ENCODE peak calls at places on chromosomes 12 and 14, in four cellular contexts. Z, W, O and N are unnamed samples.

GRCh38 chr14:59277659-59278058 is 89.2 kb downstream of the DAAM1 start:
- DNase-seq in Z (no peak), W (no peak), O (no peak), N (no peak)

GRCh38 chr14:85234626-85235025 is 295.3 kb upstream of the FLRT2 start:
- DNase-seq in Z (no peak), W (no peak), O (no peak), N (no peak)

GRCh38 chr14:35244542-35244941 is 47.6 kb upstream of the PSMA6 start:
- DNase-seq in Z (no peak), W (no peak), O (no peak), N (no peak)

GRCh38 chr14:101083564-101084435 is 180.3 kb upstream of the RTL1 start:
- DNase-seq in Z (no peak), W (no peak), O (no peak), N (peak)

GRCh38 chr14:72643317-72643801 is 250.5 kb downstream of the DPF3 start:
- DNase-seq in Z (no peak), W (peak), O (no peak), N (no peak)

GRCh38 chr12:121279507-121279915 is 17.0 kb downstream of the CAMKK2 start:
- DNase-seq in Z (no peak), W (no peak), O (no peak), N (no peak)

GRCh38 chr14:21104448-21105060 is 3.7 kb downstream of the TMEM253 start:
- DNase-seq in Z (peak), W (peak), O (peak), N (peak)

GRCh38 chr12:126545411-126545810 is 1480.2 kb downstream of the AACS start:
- DNase-seq in Z (no peak), W (no peak), O (no peak), N (no peak)

GRCh38 chr14:77663289-77663688 is 44.5 kb downstream of the ALKBH1 start:
- DNase-seq in Z (no peak), W (no peak), O (no peak), N (no peak)

GRCh38 chr14:103132381-103133212 is 9.3 kb downstream of the TNFAIP2 start:
- DNase-seq in Z (no peak), W (no peak), O (no peak), N (no peak)

GRCh38 chr12:11771895-11772502 is 122.5 kb downstream of the ETV6 start:
- DNase-seq in Z (no peak), W (no peak), O (no peak), N (no peak)

GRCh38 chr14:106051790-106052189 is 525.4 kb downstream of the TMEM121 start:
- DNase-seq in Z (no peak), W (no peak), O (no peak), N (no peak)

GRCh38 chr14:99127651-99128167 is 144.3 kb downstream of the BCL11B start:
- DNase-seq in Z (no peak), W (no peak), O (no peak), N (no peak)

GRCh38 chr14:20757963-20758362 is 10.2 kb upstream of the EDDM3B start:
- DNase-seq in Z (no peak), W (no peak), O (peak), N (peak)

GRCh38 chr14:94923771-94924170 is 153.9 kb upstream of the GSC start:
- DNase-seq in Z (no peak), W (no peak), O (no peak), N (no peak)

GRCh38 chr14:102249041-102249440 is 55.9 kb downstream of the MOK start:
- DNase-seq in Z (no peak), W (no peak), O (no peak), N (no peak)

GRCh38 chr14:101370593-101371569 is 190.4 kb upstream of the DIO3 start:
- DNase-seq in Z (no peak), W (no peak), O (no peak), N (no peak)

GRCh38 chr12:13992585-13992984 is 11.2 kb upstream of the GRIN2B start:
- DNase-seq in Z (no peak), W (no peak), O (no peak), N (no peak)

GRCh38 chr14:73208846-73209245 is 28.5 kb upstream of the PAPLN start:
- DNase-seq in Z (no peak), W (no peak), O (no peak), N (no peak)

GRCh38 chr12:93247313-93248057 is 130.2 kb upstream of the NUDT4 start:
- DNase-seq in Z (no peak), W (no peak), O (no peak), N (no peak)

GRCh38 chr12:90399317-90399716 is 555.7 kb downstream of the CCER1 start:
- DNase-seq in Z (no peak), W (no peak), O (no peak), N (no peak)

GRCh38 chr12:25653487-25654175 is 100.5 kb upstream of the LMNTD1 start:
- DNase-seq in Z (no peak), W (no peak), O (no peak), N (no peak)

GRCh38 chr12:10361622-10362021 is 28.2 kb downstream of the KLRK1 start:
- DNase-seq in Z (no peak), W (no peak), O (no peak), N (no peak)

GRCh38 chr12:123363385-123363742 is 1.3 kb downstream of the SBNO1 start:
- DNase-seq in Z (no peak), W (no peak), O (no peak), N (no peak)

GRCh38 chr12:88400302-88400701 is 180.0 kb downstream of the KITLG start:
- DNase-seq in Z (no peak), W (no peak), O (no peak), N (no peak)

GRCh38 chr12:5511644-5512584 is 80.0 kb downstream of the NTF3 start:
- DNase-seq in Z (no peak), W (no peak), O (no peak), N (peak)

GRCh38 chr12:111068281-111068680 is 147.9 kb upstream of the MYL2 start:
- DNase-seq in Z (peak), W (peak), O (no peak), N (no peak)

GRCh38 chr12:47032644-47033043 is 46.8 kb upstream of the PCED1B start:
- DNase-seq in Z (peak), W (peak), O (no peak), N (peak)

GRCh38 chr14:73426877-73427276 is 31.5 kb downstream of the NUMB start:
- DNase-seq in Z (no peak), W (no peak), O (no peak), N (no peak)

GRCh38 chr12:75913502-75914110 is 118.0 kb downstream of the PHLDA1 start:
- DNase-seq in Z (no peak), W (no peak), O (no peak), N (peak)

GRCh38 chr12:47079894-47080724 is at the start of gene AMIGO2:
- DNase-seq in Z (peak), W (peak), O (no peak), N (peak)

GRCh38 chr12:108563135-108563803 is 873 bp downstream of the ISCU start:
- DNase-seq in Z (peak), W (peak), O (peak), N (peak)

GRCh38 chr14:59507063-59507751 is 22.9 kb downstream of the JKAMP start:
- DNase-seq in Z (peak), W (peak), O (peak), N (peak)

GRCh38 chr12:30700216-30700900 is 4.7 kb upstream of the IPO8 start:
- DNase-seq in Z (no peak), W (no peak), O (no peak), N (no peak)

GRCh38 chr14:36529062-36529461 is 9.0 kb upstream of the NKX2-1 start:
- DNase-seq in Z (no peak), W (no peak), O (no peak), N (no peak)

GRCh38 chr14:93728651-93729016 is 59.7 kb downstream of the PRIMA1 start:
- DNase-seq in Z (no peak), W (no peak), O (no peak), N (no peak)